ENCODE peak calls at places on chromosomes 11 and 22, in four cellular contexts. One of them, this sample, is unnamed.
A peak's percentile ranks its signal among the peaks of the same experiment; 100 is the strongest.

GRCh38 chr11:86291466-86292262 is 10.4 kb upstream of the HIKESHI start:
- DNase-seq in dorsolateral prefrontal cortex: peak; percentile 35
- DNase-seq in activated CD8-positive, alpha-beta memory T cell treated with anti-CD3 and anti-CD28 coated beads for 48 hours: no peak
- DNase-seq in NCI-H1105: peak; percentile 43
- DNase-seq in this sample: no peak

GRCh38 chr11:2166091-2166851 is 5.3 kb upstream of the INS start:
- DNase-seq in activated CD8-positive, alpha-beta memory T cell treated with anti-CD3 and anti-CD28 coated beads for 48 hours: no peak
- DNase-seq in NCI-H1105: peak; percentile 20
- DNase-seq in dorsolateral prefrontal cortex: no peak
- DNase-seq in this sample: no peak

GRCh38 chr11:120125005-120125404 is 12.9 kb downstream of the TRIM29 start:
- DNase-seq in activated CD8-positive, alpha-beta memory T cell treated with anti-CD3 and anti-CD28 coated beads for 48 hours: no peak
- DNase-seq in dorsolateral prefrontal cortex: no peak
- DNase-seq in NCI-H1105: no peak
- DNase-seq in this sample: peak; percentile 10

GRCh38 chr11:60927600-60927999 is 3.3 kb downstream of the TMEM132A start:
- DNase-seq in activated CD8-positive, alpha-beta memory T cell treated with anti-CD3 and anti-CD28 coated beads for 48 hours: no peak
- DNase-seq in dorsolateral prefrontal cortex: no peak
- DNase-seq in NCI-H1105: no peak
- DNase-seq in this sample: no peak

GRCh38 chr11:36436084-36436483 is 74.0 kb downstream of the TRAF6 start:
- DNase-seq in activated CD8-positive, alpha-beta memory T cell treated with anti-CD3 and anti-CD28 coated beads for 48 hours: no peak
- DNase-seq in dorsolateral prefrontal cortex: no peak
- DNase-seq in NCI-H1105: no peak
- DNase-seq in this sample: no peak

GRCh38 chr22:41969110-41969646 is at the start of gene SEPTIN3:
- DNase-seq in activated CD8-positive, alpha-beta memory T cell treated with anti-CD3 and anti-CD28 coated beads for 48 hours: no peak
- DNase-seq in dorsolateral prefrontal cortex: peak; percentile 49
- DNase-seq in NCI-H1105: no peak
- DNase-seq in this sample: peak; percentile 29

GRCh38 chr11:117717485-117718314 is 79.3 kb downstream of the DSCAML1 start:
- DNase-seq in activated CD8-positive, alpha-beta memory T cell treated with anti-CD3 and anti-CD28 coated beads for 48 hours: no peak
- DNase-seq in NCI-H1105: peak; percentile 65
- DNase-seq in dorsolateral prefrontal cortex: peak; percentile 93
- DNase-seq in this sample: peak; percentile 75

GRCh38 chr22:27934069-27934468 is 15.0 kb upstream of the PITPNB start:
- DNase-seq in dorsolateral prefrontal cortex: no peak
- DNase-seq in NCI-H1105: no peak
- DNase-seq in activated CD8-positive, alpha-beta memory T cell treated with anti-CD3 and anti-CD28 coated beads for 48 hours: no peak
- DNase-seq in this sample: no peak

GRCh38 chr22:24146791-24147353 is 34.4 kb upstream of the SUSD2 start:
- DNase-seq in dorsolateral prefrontal cortex: no peak
- DNase-seq in activated CD8-positive, alpha-beta memory T cell treated with anti-CD3 and anti-CD28 coated beads for 48 hours: no peak
- DNase-seq in NCI-H1105: no peak
- DNase-seq in this sample: peak; percentile 36

GRCh38 chr11:62108017-62108750 is 15.6 kb upstream of the INCENP start:
- DNase-seq in dorsolateral prefrontal cortex: no peak
- DNase-seq in activated CD8-positive, alpha-beta memory T cell treated with anti-CD3 and anti-CD28 coated beads for 48 hours: no peak
- DNase-seq in NCI-H1105: peak; percentile 52
- DNase-seq in this sample: no peak

GRCh38 chr22:26565181-26565580 is 24.8 kb downstream of the TPST2 start:
- DNase-seq in NCI-H1105: no peak
- DNase-seq in dorsolateral prefrontal cortex: no peak
- DNase-seq in activated CD8-positive, alpha-beta memory T cell treated with anti-CD3 and anti-CD28 coated beads for 48 hours: no peak
- DNase-seq in this sample: no peak

GRCh38 chr11:110294509-110294908 is 1.9 kb downstream of the RDX start:
- DNase-seq in activated CD8-positive, alpha-beta memory T cell treated with anti-CD3 and anti-CD28 coated beads for 48 hours: no peak
- DNase-seq in dorsolateral prefrontal cortex: no peak
- DNase-seq in NCI-H1105: no peak
- DNase-seq in this sample: no peak

GRCh38 chr11:71310184-71310583 is 57.8 kb upstream of the SHANK2 start:
- DNase-seq in NCI-H1105: no peak
- DNase-seq in activated CD8-positive, alpha-beta memory T cell treated with anti-CD3 and anti-CD28 coated beads for 48 hours: no peak
- DNase-seq in dorsolateral prefrontal cortex: no peak
- DNase-seq in this sample: no peak

GRCh38 chr22:19675428-19675827 is 38.9 kb upstream of the SEPTIN5 start:
- DNase-seq in dorsolateral prefrontal cortex: no peak
- DNase-seq in activated CD8-positive, alpha-beta memory T cell treated with anti-CD3 and anti-CD28 coated beads for 48 hours: no peak
- DNase-seq in NCI-H1105: no peak
- DNase-seq in this sample: no peak

GRCh38 chr11:13009476-13009920 is 382 bp downstream of the RASSF10 start:
- DNase-seq in NCI-H1105: no peak
- DNase-seq in dorsolateral prefrontal cortex: no peak
- DNase-seq in activated CD8-positive, alpha-beta memory T cell treated with anti-CD3 and anti-CD28 coated beads for 48 hours: no peak
- DNase-seq in this sample: no peak

GRCh38 chr22:48897959-48898358 is 929.7 kb downstream of the BRD1 start:
- DNase-seq in dorsolateral prefrontal cortex: no peak
- DNase-seq in NCI-H1105: no peak
- DNase-seq in activated CD8-positive, alpha-beta memory T cell treated with anti-CD3 and anti-CD28 coated beads for 48 hours: no peak
- DNase-seq in this sample: no peak

GRCh38 chr11:6757373-6757967 is 14.3 kb downstream of the OR2AG2 start:
- DNase-seq in activated CD8-positive, alpha-beta memory T cell treated with anti-CD3 and anti-CD28 coated beads for 48 hours: no peak
- DNase-seq in NCI-H1105: peak; percentile 21
- DNase-seq in dorsolateral prefrontal cortex: peak; percentile 40
- DNase-seq in this sample: peak; percentile 34

GRCh38 chr11:9120659-9121350 is 29.4 kb upstream of the SCUBE2 start:
- DNase-seq in activated CD8-positive, alpha-beta memory T cell treated with anti-CD3 and anti-CD28 coated beads for 48 hours: no peak
- DNase-seq in NCI-H1105: no peak
- DNase-seq in dorsolateral prefrontal cortex: no peak
- DNase-seq in this sample: no peak

GRCh38 chr11:10302294-10302743 is 2.6 kb upstream of the ADM start:
- DNase-seq in dorsolateral prefrontal cortex: no peak
- DNase-seq in activated CD8-positive, alpha-beta memory T cell treated with anti-CD3 and anti-CD28 coated beads for 48 hours: no peak
- DNase-seq in NCI-H1105: no peak
- DNase-seq in this sample: no peak

GRCh38 chr22:18157714-18158028 is 7.7 kb downstream of the USP18 start:
- DNase-seq in activated CD8-positive, alpha-beta memory T cell treated with anti-CD3 and anti-CD28 coated beads for 48 hours: no peak
- DNase-seq in NCI-H1105: no peak
- DNase-seq in dorsolateral prefrontal cortex: no peak
- DNase-seq in this sample: no peak

GRCh38 chr11:69351460-69351859 is 57.5 kb downstream of the MYEOV start:
- DNase-seq in NCI-H1105: no peak
- DNase-seq in dorsolateral prefrontal cortex: no peak
- DNase-seq in activated CD8-positive, alpha-beta memory T cell treated with anti-CD3 and anti-CD28 coated beads for 48 hours: no peak
- DNase-seq in this sample: no peak

GRCh38 chr22:24453853-24454252 is 26.5 kb downstream of the ADORA2A start:
- DNase-seq in dorsolateral prefrontal cortex: no peak
- DNase-seq in NCI-H1105: no peak
- DNase-seq in activated CD8-positive, alpha-beta memory T cell treated with anti-CD3 and anti-CD28 coated beads for 48 hours: no peak
- DNase-seq in this sample: no peak

GRCh38 chr11:69861901-69862300 is 42.7 kb upstream of the FGF3 start:
- DNase-seq in NCI-H1105: no peak
- DNase-seq in activated CD8-positive, alpha-beta memory T cell treated with anti-CD3 and anti-CD28 coated beads for 48 hours: no peak
- DNase-seq in dorsolateral prefrontal cortex: no peak
- DNase-seq in this sample: no peak

GRCh38 chr11:99640671-99641070 is 619.9 kb downstream of the CNTN5 start:
- DNase-seq in activated CD8-positive, alpha-beta memory T cell treated with anti-CD3 and anti-CD28 coated beads for 48 hours: no peak
- DNase-seq in dorsolateral prefrontal cortex: no peak
- DNase-seq in NCI-H1105: no peak
- DNase-seq in this sample: no peak

GRCh38 chr11:29051935-29052334 is 943.7 kb downstream of the METTL15 start:
- DNase-seq in NCI-H1105: no peak
- DNase-seq in activated CD8-positive, alpha-beta memory T cell treated with anti-CD3 and anti-CD28 coated beads for 48 hours: no peak
- DNase-seq in dorsolateral prefrontal cortex: no peak
- DNase-seq in this sample: no peak

GRCh38 chr22:48104786-48105185 is 1342.3 kb downstream of the TBC1D22A start:
- DNase-seq in activated CD8-positive, alpha-beta memory T cell treated with anti-CD3 and anti-CD28 coated beads for 48 hours: no peak
- DNase-seq in dorsolateral prefrontal cortex: peak; percentile 56
- DNase-seq in NCI-H1105: no peak
- DNase-seq in this sample: peak; percentile 40